ENCODE peak calls at places on chromosomes 16 and 17, in ten cellular contexts. R is IMR-90; J is CD4-positive, CD25-positive, alpha-beta regulatory T cell; O is GM06990; S is Peyer's patch; P is A673; F is mesenchymal stem cell; N is body of pancreas; W is tibial artery; T is fibroblast of lung. K is an unnamed sample.

GRCh38 chr16:61500851-61501250 is 535.4 kb downstream of the CDH8 start:
- DNase-seq in F (no peak), P (no peak), R (no peak), S (no peak), J (no peak), N (no peak), O (no peak), T (no peak), W (no peak), K (no peak)

GRCh38 chr17:4583796-4584124 is 569 bp upstream of the SMTNL2 start:
- DNase-seq in R (no peak), W (no peak), J (no peak), N (no peak), S (no peak), O (no peak), T (no peak), P (peak; percentile 73), F (peak; percentile 40), K (no peak)

GRCh38 chr17:56867948-56868376 is 34.0 kb downstream of the DGKE start:
- DNase-seq in W (no peak), R (peak; percentile 67), F (peak; percentile 67), P (no peak), J (no peak), O (no peak), N (no peak), T (no peak), S (no peak), K (no peak)

GRCh38 chr17:11391134-11391533 is 150.1 kb downstream of the SHISA6 start:
- DNase-seq in O (no peak), W (no peak), J (no peak), S (no peak), N (peak; percentile 59), R (no peak), T (no peak), F (no peak), P (peak; percentile 19), K (no peak)

GRCh38 chr16:11835891-11836652 is 15.3 kb downstream of the RSL1D1 start:
- DNase-seq in P (peak; percentile 55), S (no peak), T (peak; percentile 27), J (no peak), W (no peak), R (peak; percentile 28), F (peak; percentile 70), O (no peak), N (no peak), K (peak; percentile 69)

GRCh38 chr16:85203462-85203813 is 91.2 kb upstream of the CIBAR2 start:
- DNase-seq in O (no peak), N (peak; percentile 71), W (no peak), J (no peak), S (no peak), F (no peak), P (no peak), T (no peak), R (no peak), K (no peak)

GRCh38 chr17:43880420-43880991 is 26.8 kb downstream of the MPP2 start:
- DNase-seq in W (no peak), T (peak; percentile 4), R (no peak), F (peak; percentile 26), P (peak; percentile 17), O (no peak), J (peak; percentile 15), N (peak; percentile 82), S (peak; percentile 73), K (peak; percentile 79)

GRCh38 chr16:68754117-68754792 is 17.2 kb downstream of the CDH1 start:
- DNase-seq in O (no peak), T (no peak), R (no peak), W (no peak), S (peak; percentile 82), F (no peak), J (no peak), N (no peak), P (no peak), K (no peak)

GRCh38 chr16:21603920-21604319 is 4.5 kb downstream of the METTL9 start:
- DNase-seq in R (peak; percentile 54), T (peak; percentile 56), J (no peak), P (no peak), N (no peak), O (no peak), S (no peak), W (no peak), F (peak; percentile 72), K (no peak)

GRCh38 chr16:1443403-1443973 is 868 bp downstream of the CCDC154 start:
- DNase-seq in P (no peak), S (no peak), O (no peak), T (no peak), F (no peak), W (no peak), R (no peak), N (peak; percentile 38), J (no peak), K (no peak)

GRCh38 chr17:2487306-2487705 is 24.4 kb downstream of the METTL16 start:
- DNase-seq in F (no peak), P (no peak), R (no peak), O (no peak), J (no peak), T (no peak), N (no peak), W (no peak), S (no peak), K (no peak)

GRCh38 chr16:85149776-85150175 is 37.5 kb upstream of the CIBAR2 start:
- DNase-seq in O (no peak), W (no peak), F (no peak), S (no peak), T (no peak), R (no peak), J (no peak), P (no peak), N (peak; percentile 74), K (no peak)

DNA sequence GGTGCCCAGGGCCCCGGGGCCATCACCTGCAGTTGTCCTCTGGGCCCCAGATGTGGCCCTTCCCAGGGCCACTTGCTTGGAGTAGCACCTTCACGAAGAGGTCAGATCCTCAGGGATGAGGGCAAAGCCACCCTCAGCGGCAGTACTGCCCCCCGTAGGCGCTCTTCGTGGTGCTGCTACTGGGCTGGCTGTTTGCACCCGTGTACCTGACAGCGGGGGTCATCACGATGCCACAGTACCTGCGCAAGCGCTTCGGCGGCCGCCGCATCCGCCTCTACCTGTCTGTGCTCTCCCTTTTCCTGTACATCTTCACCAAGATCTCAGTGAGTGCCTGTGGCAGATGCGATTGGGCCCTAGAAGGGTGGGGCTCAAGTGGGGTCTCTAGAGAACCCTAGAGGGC is 2.6 kb downstream of the SLC5A2 start:
- DNase-seq in N (no peak), O (no peak), J (no peak), S (no peak), W (no peak), T (no peak), F (no peak), P (no peak), R (no peak), K (no peak)
- H3K27me3 ChIP-seq in N (no peaks in the 10 kb centered on the region), O (no peaks in the 10 kb centered on the region), J (no peaks in the 10 kb centered on the region), S (no peaks in the 10 kb centered on the region), W (no peaks in the 10 kb centered on the region), T (peaks cover 11% of the 10 kb centered on the region), F (no peaks in the 10 kb centered on the region), P (peaks cover 3% of the 10 kb centered on the region), R (peaks cover 7% of the 10 kb centered on the region), K (no peaks in the 10 kb centered on the region)

GRCh38 chr17:59355695-59356323 is 24.4 kb downstream of the YPEL2 start:
- DNase-seq in S (no peak), R (no peak), T (no peak), O (no peak), F (no peak), W (no peak), J (no peak), P (no peak), N (no peak), K (no peak)

GRCh38 chr17:59356543-59357218 is 25.2 kb downstream of the YPEL2 start:
- DNase-seq in R (peak; percentile 73), J (no peak), O (no peak), S (no peak), N (no peak), T (no peak), F (no peak), W (no peak), P (no peak), K (no peak)

GRCh38 chr17:59355030-59355694 is 23.7 kb downstream of the YPEL2 start:
- DNase-seq in R (no peak), O (no peak), W (no peak), N (peak; percentile 64), P (no peak), J (no peak), F (no peak), T (no peak), S (no peak), K (no peak)

GRCh38 chr17:59357219-59357699 is 25.8 kb downstream of the YPEL2 start:
- DNase-seq in O (no peak), W (no peak), S (no peak), F (no peak), N (no peak), P (no peak), R (no peak), T (no peak), J (no peak), K (no peak)

GRCh38 chr17:59357929-59358328 is 26.5 kb downstream of the YPEL2 start:
- DNase-seq in F (peak; percentile 65), T (no peak), R (peak; percentile 73), W (peak; percentile 47), O (no peak), S (no peak), N (no peak), P (no peak), J (no peak), K (no peak)
- H3K4me3 ChIP-seq in F (no peak overlapping the region), T (no peak overlapping the region), R (no peak overlapping the region), W (no peak overlapping the region), O (no peak overlapping the region), S (no peak overlapping the region), N (no peak overlapping the region), P (no peak overlapping the region), J (no peak overlapping the region), K (no peak overlapping the region)

GRCh38 chr17:39225974-39226683 is 384 bp upstream of the STAC2 start:
- DNase-seq in F (peak; percentile 50), R (peak; percentile 20), T (peak; percentile 30), J (no peak), O (no peak), S (peak; percentile 70), N (peak; percentile 38), W (peak; percentile 85), P (peak; percentile 90), K (peak; percentile 92)
- H3K27me3 ChIP-seq in F (peaks cover 62% of the 10 kb centered on the region), R (peaks cover 52% of the 10 kb centered on the region), T (peaks cover 47% of the 10 kb centered on the region), J (peaks cover 13% of the 10 kb centered on the region), O (peaks cover 7% of the 10 kb centered on the region), S (peaks cover 14% of the 10 kb centered on the region), N (no peaks in the 10 kb centered on the region), W (no peaks in the 10 kb centered on the region), P (peaks cover 3% of the 10 kb centered on the region), K (no peaks in the 10 kb centered on the region)

GRCh38 chr17:510223-510917 is 157.8 kb upstream of the RPH3AL start:
- DNase-seq in O (no peak), P (no peak), R (peak; percentile 17), J (no peak), N (no peak), F (no peak), S (no peak), W (no peak), T (peak; percentile 26), K (no peak)
- H3K4me3 ChIP-seq in O (no peak overlapping the region), P (no peak overlapping the region), R (no peak overlapping the region), J (no peak overlapping the region), N (no peak overlapping the region), F (no peak overlapping the region), S (no peak overlapping the region), W (no peak overlapping the region), T (no peak overlapping the region), K (no peak overlapping the region)

K was measured in aorta.